ENCODE peak calls at places on chromosome 6, in seven cellular contexts. H, Y, I, A, J, K and F are unnamed samples.

GRCh38 chr6:93621400-93621799 is 202.0 kb upstream of the EPHA7 start:
- DNase-seq in H (no peak), J (no peak), A (no peak), Y (no peak), I (no peak), K (no peak), F (no peak)

GRCh38 chr6:52361945-52362442 is at the start of gene PAQR8:
- DNase-seq in J (peak), Y (peak), H (peak), I (peak), A (no peak), K (peak), F (peak)

GRCh38 chr6:17474289-17474688 is 80.9 kb downstream of the CAP2 start:
- DNase-seq in J (no peak), Y (no peak), I (no peak), A (no peak), H (no peak), K (no peak), F (no peak)

GRCh38 chr6:28653876-28654275 is 128.2 kb downstream of the GPX5 start:
- DNase-seq in I (no peak), Y (no peak), K (no peak), A (no peak), H (no peak), J (no peak), F (no peak)

GRCh38 chr6:13395272-13396237 is 67.2 kb upstream of the TBC1D7 start:
- DNase-seq in A (no peak), J (peak), H (peak), K (peak), Y (no peak), I (peak), F (peak)

GRCh38 chr6:3762852-3763251 is 11.3 kb upstream of the PXDC1 start:
- DNase-seq in H (no peak), A (no peak), J (no peak), I (no peak), Y (no peak), K (no peak), F (no peak)

GRCh38 chr6:38259736-38260135 is 380.0 kb downstream of the BTBD9 start:
- DNase-seq in H (no peak), A (no peak), K (no peak), J (no peak), Y (no peak), I (no peak), F (peak)

GRCh38 chr6:82989891-82990290 is 75.8 kb downstream of the UBE3D start:
- DNase-seq in J (no peak), H (no peak), Y (no peak), A (peak), I (no peak), K (no peak), F (peak)

GRCh38 chr6:37141291-37142046 is 28.5 kb upstream of the PIM1 start:
- DNase-seq in J (no peak), Y (no peak), I (no peak), A (no peak), H (peak), K (no peak), F (peak)

GRCh38 chr6:113065606-113066005 is 718.5 kb downstream of the RFPL4B start:
- DNase-seq in H (no peak), J (no peak), A (no peak), Y (no peak), K (no peak), I (no peak), F (peak)

GRCh38 chr6:83511901-83512681 is at the start of gene PRSS35:
- DNase-seq in A (no peak), I (peak), H (peak), J (peak), K (peak), Y (peak), F (peak)

GRCh38 chr6:41723178-41723935 is 12.1 kb downstream of the TFEB start:
- DNase-seq in K (peak), J (no peak), H (no peak), Y (peak), I (peak), A (no peak), F (peak)

GRCh38 chr6:142258305-142258704 is 43.5 kb upstream of the ADGRG6 start:
- DNase-seq in Y (no peak), K (no peak), J (no peak), H (no peak), I (no peak), A (no peak), F (no peak)

GRCh38 chr6:8064638-8065518 is 689 bp upstream of the BLOC1S5 start:
- DNase-seq in K (no peak), H (no peak), A (no peak), Y (no peak), J (no peak), I (no peak), F (no peak)

GRCh38 chr6:28947831-28948270 is 24.1 kb upstream of the TRIM27 start:
- DNase-seq in K (no peak), I (no peak), H (no peak), J (no peak), Y (no peak), A (no peak), F (peak)

GRCh38 chr6:114058435-114058834 is 87.5 kb upstream of the HDAC2 start:
- DNase-seq in I (no peak), Y (no peak), A (no peak), K (no peak), J (no peak), H (no peak), F (no peak)

GRCh38 chr6:77072694-77073409 is 390.4 kb downstream of the HTR1B start:
- DNase-seq in Y (no peak), J (peak), A (no peak), I (no peak), H (no peak), K (no peak), F (no peak)

GRCh38 chr6:148790817-148791216 is 44.0 kb downstream of the UST start:
- DNase-seq in Y (no peak), I (no peak), H (no peak), A (no peak), K (no peak), J (no peak), F (no peak)

GRCh38 chr6:170393807-170394399 is 87.3 kb downstream of the FAM120B start:
- DNase-seq in H (no peak), J (no peak), K (no peak), A (no peak), Y (no peak), I (no peak), F (no peak)

GRCh38 chr6:163314791-163315404 is 99.6 kb upstream of the QKI start:
- DNase-seq in K (no peak), H (no peak), I (no peak), J (no peak), Y (no peak), A (no peak), F (no peak)

GRCh38 chr6:21826031-21826430 is 232.5 kb downstream of the SOX4 start:
- DNase-seq in H (no peak), Y (peak), I (no peak), K (no peak), J (no peak), A (peak), F (peak)

GRCh38 chr6:143115698-143116097 is 55.0 kb downstream of the AIG1 start:
- DNase-seq in I (no peak), H (no peak), Y (no peak), J (no peak), A (no peak), K (no peak), F (no peak)

GRCh38 chr6:22596011-22596410 is 26.6 kb downstream of the HDGFL1 start:
- DNase-seq in J (no peak), Y (no peak), I (no peak), H (no peak), A (no peak), K (no peak), F (no peak)

GRCh38 chr6:6721606-6722005 is 133.1 kb downstream of the LY86 start:
- DNase-seq in I (no peak), H (no peak), A (no peak), K (peak), J (peak), Y (no peak), F (no peak)

GRCh38 chr6:170172825-170173231 is 118.0 kb downstream of the DLL1 start:
- DNase-seq in I (peak), A (no peak), K (no peak), Y (no peak), J (no peak), H (no peak), F (no peak)

GRCh38 chr6:26328265-26328844 is 36.6 kb upstream of the BTN3A2 start:
- DNase-seq in A (no peak), K (no peak), J (no peak), H (no peak), Y (no peak), I (no peak), F (no peak)
- H3K4me3 ChIP-seq in A (no peak), K (no peak), J (no peak), H (no peak), Y (peak), I (no peak), F (peak)

GRCh38 chr6:110620065-110620464 is 143.7 kb upstream of the SLC22A16 start:
- DNase-seq in I (no peak), K (no peak), Y (no peak), A (no peak), H (no peak), J (no peak), F (peak)

GRCh38 chr6:110619275-110619908 is 143.0 kb upstream of the SLC22A16 start:
- DNase-seq in J (no peak), H (no peak), K (no peak), Y (no peak), I (no peak), A (no peak), F (peak)

GRCh38 chr6:110621061-110621460 is 144.6 kb upstream of the SLC22A16 start:
- DNase-seq in K (no peak), Y (no peak), I (no peak), J (no peak), A (no peak), H (no peak), F (no peak)

GRCh38 chr6:110617057-110617456 is 140.6 kb upstream of the SLC22A16 start:
- DNase-seq in J (no peak), I (no peak), K (no peak), A (no peak), Y (no peak), H (no peak), F (no peak)

GRCh38 chr6:110618591-110619267 is 142.3 kb upstream of the SLC22A16 start:
- DNase-seq in K (no peak), H (no peak), I (no peak), J (no peak), Y (no peak), A (peak), F (peak)
- TF ChIP-seq CTCF in K (no peak), H (no peak), I (peak), J (no peak), Y (peak), A (peak), F (peak)

GRCh38 chr6:40722081-40722480 is 134.9 kb upstream of the LRFN2 start:
- DNase-seq in H (no peak), Y (no peak), A (peak), J (no peak), I (no peak), K (no peak), F (no peak)

GRCh38 chr6:40720375-40720748 is 133.2 kb upstream of the LRFN2 start:
- DNase-seq in K (no peak), J (no peak), A (no peak), I (no peak), Y (no peak), H (no peak), F (no peak)

GRCh38 chr6:40718401-40718800 is 131.2 kb upstream of the LRFN2 start:
- DNase-seq in K (no peak), A (no peak), I (no peak), J (no peak), Y (no peak), H (no peak), F (no peak)

GRCh38 chr6:40721252-40721936 is 134.2 kb upstream of the LRFN2 start:
- DNase-seq in J (no peak), H (no peak), A (no peak), K (no peak), Y (no peak), I (no peak), F (no peak)

GRCh38 chr6:40719671-40720374 is 132.7 kb upstream of the LRFN2 start:
- DNase-seq in H (no peak), J (no peak), K (no peak), I (no peak), Y (no peak), A (no peak), F (peak)
- H3K4me3 ChIP-seq in H (no peak), J (no peak), K (no peak), I (no peak), Y (no peak), A (no peak), F (peak)

GRCh38 chr6:30396833-30397479 is 52.0 kb downstream of the RPP21 start:
- DNase-seq in Y (peak), I (peak), J (peak), H (peak), A (no peak), K (peak), F (peak)
- TF ChIP-seq CTCF in Y (peak), I (peak), J (peak), H (no peak), A (peak), K (peak), F (peak)

DNA sequence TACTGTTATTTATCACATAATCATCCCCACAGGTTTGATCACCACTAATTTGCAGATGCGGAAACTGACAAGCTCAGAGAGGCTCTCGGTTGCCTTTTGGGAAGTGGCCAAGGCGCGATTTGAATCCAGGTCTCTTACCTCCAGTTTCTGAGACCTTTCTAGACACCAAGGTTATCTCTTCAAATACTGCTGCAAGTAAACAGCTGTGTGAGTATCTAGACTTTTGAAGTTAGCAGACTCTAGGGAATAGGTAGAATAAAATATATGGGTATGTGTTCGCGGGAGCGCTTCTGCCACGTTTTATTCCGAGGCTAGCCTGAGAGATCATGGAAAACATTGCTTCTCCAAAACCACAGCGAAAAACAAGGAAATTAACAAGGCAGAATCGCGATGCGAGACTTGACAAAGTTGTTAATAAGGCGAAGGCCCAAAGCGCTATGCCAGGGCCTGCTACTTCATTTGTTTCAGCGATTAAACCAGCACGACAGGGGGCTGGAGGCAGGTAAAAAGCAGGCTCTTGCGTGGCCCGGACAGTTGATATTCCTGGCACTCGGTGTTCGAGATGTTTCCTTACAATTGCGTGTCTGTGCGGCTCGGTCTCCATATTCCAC is 1.8 kb upstream of the JARID2 start:
- DNase-seq in H (peak), Y (no peak), K (no peak), A (no peak), J (no peak), I (no peak), F (no peak)
- H3K4me3 ChIP-seq in H (peak), Y (peak), K (peak), A (peak), J (peak), I (peak), F (peak)

GRCh38 chr6:160678230-160678629 is 14.2 kb upstream of the LPA start:
- DNase-seq in H (no peak), K (no peak), Y (no peak), I (no peak), A (no peak), J (no peak), F (no peak)

GRCh38 chr6:160678744-160679401 is 14.8 kb upstream of the LPA start:
- DNase-seq in H (no peak), K (no peak), A (no peak), I (no peak), Y (no peak), J (no peak), F (no peak)

GRCh38 chr6:160679402-160679769 is 15.3 kb upstream of the LPA start:
- DNase-seq in A (no peak), J (peak), I (no peak), Y (no peak), H (no peak), K (no peak), F (no peak)
- TF ChIP-seq CTCF in A (peak), J (peak), I (no peak), Y (no peak), H (no peak), K (no peak), F (no peak)

GRCh38 chr6:55528624-55529023 is 50.4 kb downstream of the HMGCLL1 start:
- DNase-seq in I (no peak), J (peak), H (no peak), K (no peak), Y (peak), A (peak), F (peak)
- H3K4me3 ChIP-seq in I (no peak), J (no peak), H (no peak), K (no peak), Y (no peak), A (no peak), F (no peak)

GRCh38 chr6:50992232-50992631 is 173.6 kb downstream of the TFAP2B start:
- DNase-seq in H (no peak), J (no peak), I (no peak), K (no peak), A (no peak), Y (no peak), F (no peak)

GRCh38 chr6:50994026-50994720 is 175.5 kb downstream of the TFAP2B start:
- DNase-seq in A (no peak), Y (no peak), J (no peak), I (no peak), H (no peak), K (no peak), F (no peak)

GRCh38 chr6:50995036-50995435 is 176.4 kb downstream of the TFAP2B start:
- DNase-seq in H (no peak), Y (no peak), A (no peak), K (no peak), J (no peak), I (no peak), F (no peak)

GRCh38 chr6:50990750-50991446 is 172.2 kb downstream of the TFAP2B start:
- DNase-seq in J (no peak), I (no peak), H (no peak), K (no peak), Y (no peak), A (no peak), F (no peak)

DNA sequence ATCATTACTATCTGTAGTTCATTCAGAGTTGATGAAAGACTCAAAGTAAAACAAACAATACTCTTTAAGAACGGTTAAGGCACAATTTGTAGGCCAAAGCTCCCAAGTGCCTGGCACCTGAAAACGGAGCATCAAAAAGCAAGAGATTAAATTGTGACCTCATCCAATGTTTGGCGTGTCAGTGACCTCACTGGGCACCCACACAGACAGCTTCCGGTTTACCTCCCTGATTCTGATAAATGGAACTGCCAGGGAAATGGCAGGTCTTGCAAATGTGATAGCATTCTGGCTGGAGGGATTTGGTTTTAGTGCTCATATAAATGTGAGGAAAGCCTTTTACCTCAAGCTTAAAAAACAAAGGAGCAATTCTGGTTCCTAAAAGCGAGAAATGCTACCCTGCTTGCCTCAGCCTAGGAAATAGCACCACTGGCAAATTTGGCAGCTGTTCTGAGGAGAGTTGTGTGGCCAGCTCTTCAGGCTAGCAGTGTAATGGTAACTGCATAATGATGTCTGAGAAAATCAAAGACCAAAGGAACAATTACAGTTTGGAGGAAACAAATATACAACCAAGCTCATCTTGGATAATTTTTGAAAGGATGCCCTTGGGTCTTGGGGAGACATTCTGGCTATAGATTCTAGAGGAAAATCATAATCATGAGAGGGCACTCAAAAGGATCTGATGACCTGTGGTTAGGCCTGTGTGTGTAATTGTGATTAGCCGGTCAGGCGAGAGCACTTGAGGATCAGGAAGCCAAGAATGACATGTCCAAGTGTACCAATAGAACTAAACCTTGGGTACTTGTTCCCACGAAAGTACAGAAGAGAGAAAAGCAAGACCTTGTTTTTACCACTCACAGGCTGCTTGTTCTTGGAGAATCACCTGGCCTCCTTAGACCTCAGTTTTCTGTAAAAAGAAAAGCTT is 174.3 kb downstream of the TFAP2B start:
- DNase-seq in K (no peak), Y (no peak), A (no peak), H (no peak), J (no peak), I (no peak), F (no peak)
- TF ChIP-seq CTCF in K (no peak), Y (no peak), A (no peak), H (no peak), J (no peak), I (no peak), F (no peak)